ENCODE peak calls at places on chromosomes 4 and X, in ten cellular contexts. J is brain microvascular endothelial cell, U is IMR-90, Q is foreskin keratinocyte, L is astrocyte of the spinal cord, Y is AG10803, V is right lobe of liver, F is colonic mucosa, P is cardiac muscle cell, S is endodermal cell. Z is an unnamed sample.

GRCh38 chr4:173805884-173806283 is 275.9 kb upstream of the HAND2 start:
- DNase-seq in J (no peak), S (no peak), F (no peak), L (no peak), V (no peak), Y (no peak), U (no peak), Q (no peak), P (no peak), Z (no peak)

GRCh38 chr4:7798215-7798995 is 141.3 kb downstream of the AFAP1 start:
- DNase-seq in U (peak; percentile 82), P (no peak), Q (no peak), Y (no peak), F (no peak), S (no peak), L (no peak), V (no peak), J (peak; percentile 47), Z (peak; percentile 6)

GRCh38 chr4:92520563-92520962 is 216.8 kb downstream of the GRID2 start:
- DNase-seq in S (peak; percentile 86), F (no peak), P (no peak), V (no peak), J (no peak), L (no peak), Y (no peak), U (no peak), Q (no peak), Z (no peak)

GRCh38 chr4:4787421-4787820 is 72.0 kb upstream of the MSX1 start:
- DNase-seq in L (no peak), Y (no peak), F (no peak), U (no peak), P (no peak), S (no peak), J (no peak), V (no peak), Q (no peak), Z (no peak)

GRCh38 chr4:185307136-185307950 is 88.4 kb downstream of the LRP2BP start:
- DNase-seq in F (no peak), Q (peak; percentile 97), L (no peak), U (peak; percentile 31), V (no peak), J (peak; percentile 38), S (peak; percentile 78), Y (no peak), P (no peak), Z (no peak)

GRCh38 chrX:155995476-155995875 is 2.0 kb upstream of the IL9R start:
- DNase-seq in Q (no peak), J (no peak), Y (no peak), S (no peak), L (no peak), V (no peak), F (no peak), P (no peak), U (no peak), Z (no peak)

GRCh38 chrX:48957477-48957826 is at the start of gene OTUD5:
- DNase-seq in V (peak; percentile 64), P (no peak), S (no peak), U (no peak), F (no peak), L (no peak), J (no peak), Q (no peak), Y (no peak), Z (peak; percentile 83)

GRCh38 chrX:123899701-123900100 is 39.8 kb downstream of the XIAP start:
- DNase-seq in V (no peak), Q (peak; percentile 28), P (no peak), U (peak; percentile 28), Y (peak; percentile 4), L (no peak), J (no peak), F (no peak), S (no peak), Z (no peak)

GRCh38 chr4:20433101-20433705 is 181.5 kb downstream of the SLIT2 start:
- DNase-seq in S (no peak), P (no peak), Y (no peak), Q (no peak), L (no peak), V (no peak), U (no peak), F (no peak), J (no peak), Z (no peak)

GRCh38 chr4:38138363-38138762 is 178.2 kb downstream of the PTTG2 start:
- DNase-seq in L (no peak), V (no peak), P (no peak), J (no peak), S (no peak), Y (no peak), F (no peak), Q (no peak), U (no peak), Z (no peak)

GRCh38 chr4:38139187-38139586 is 179.0 kb downstream of the PTTG2 start:
- DNase-seq in L (no peak), P (no peak), J (no peak), Q (no peak), Y (no peak), S (no peak), V (no peak), F (no peak), U (no peak), Z (no peak)

GRCh38 chr4:38137080-38137479 is 176.9 kb downstream of the PTTG2 start:
- DNase-seq in J (no peak), L (no peak), P (no peak), Q (no peak), F (no peak), U (no peak), S (no peak), V (no peak), Y (no peak), Z (no peak)

GRCh38 chr4:38135201-38135600 is 175.0 kb downstream of the PTTG2 start:
- DNase-seq in V (no peak), S (no peak), Q (no peak), F (no peak), P (no peak), Y (no peak), J (no peak), L (no peak), U (no peak), Z (no peak)

GRCh38 chr4:38136604-38137003 is 176.4 kb downstream of the PTTG2 start:
- DNase-seq in P (no peak), F (no peak), Y (no peak), Q (no peak), J (no peak), S (no peak), V (no peak), L (no peak), U (no peak), Z (no peak)
- TF ChIP-seq CTCF in P (no peak), F (no peak), Y (no peak), Q (no peak), J (peak; percentile 17), S (peak; percentile 43), V (no peak), L (no peak), U (no peak), Z (no peak)

GRCh38 chrX:28697732-28698131 is 110.5 kb downstream of the IL1RAPL1 start:
- DNase-seq in L (no peak), U (no peak), P (no peak), Y (no peak), Q (no peak), J (no peak), S (no peak), F (no peak), V (no peak), Z (no peak)

DNA sequence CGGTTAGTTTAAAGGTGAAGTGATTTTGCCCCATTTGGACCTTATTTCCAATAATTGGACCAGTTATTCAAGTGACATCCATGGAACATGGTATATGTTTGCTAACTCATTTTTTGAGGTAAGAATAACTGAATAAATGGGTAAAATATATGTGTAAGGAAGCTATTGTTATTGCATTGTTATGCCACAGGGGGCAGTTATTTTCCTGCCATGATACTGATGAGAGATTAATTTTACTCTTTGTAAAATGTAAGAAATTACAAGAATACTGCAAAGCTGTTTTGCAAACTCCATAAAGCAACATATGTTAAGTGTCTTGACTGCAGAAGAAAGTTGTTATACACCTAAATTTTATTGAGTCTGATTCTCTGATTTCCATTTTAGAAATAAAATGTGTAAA is 114.0 kb downstream of the IL1RAPL1 start:
- DNase-seq in V (no peak), F (no peak), L (no peak), U (no peak), S (no peak), P (peak; percentile 0), Q (no peak), Y (no peak), J (no peak), Z (no peak)
- TF ChIP-seq CTCF in V (no peak), F (no peak), L (peak; percentile 18), U (peak; percentile 21), S (peak; percentile 66), P (no peak), Q (peak; percentile 24), Y (no peak), J (no peak), Z (no peak)

GRCh38 chr4:151219938-151220337 is 57.0 kb upstream of the PRSS48 start:
- DNase-seq in V (no peak), Y (no peak), P (no peak), F (no peak), U (no peak), J (no peak), S (no peak), Q (no peak), L (no peak), Z (no peak)
- TF ChIP-seq CTCF in V (no peak), Y (no peak), P (no peak), F (no peak), U (no peak), J (no peak), S (no peak), Q (no peak), L (no peak), Z (no peak)

GRCh38 chr4:26400140-26400539 is 79.3 kb downstream of the RBPJ start:
- DNase-seq in Q (no peak), L (no peak), J (no peak), P (no peak), U (no peak), V (no peak), F (no peak), S (no peak), Y (no peak), Z (no peak)
- TF ChIP-seq CTCF in Q (no peak), L (no peak), J (no peak), P (no peak), U (no peak), V (no peak), F (no peak), S (peak; percentile 22), Y (no peak), Z (no peak)

DNA sequence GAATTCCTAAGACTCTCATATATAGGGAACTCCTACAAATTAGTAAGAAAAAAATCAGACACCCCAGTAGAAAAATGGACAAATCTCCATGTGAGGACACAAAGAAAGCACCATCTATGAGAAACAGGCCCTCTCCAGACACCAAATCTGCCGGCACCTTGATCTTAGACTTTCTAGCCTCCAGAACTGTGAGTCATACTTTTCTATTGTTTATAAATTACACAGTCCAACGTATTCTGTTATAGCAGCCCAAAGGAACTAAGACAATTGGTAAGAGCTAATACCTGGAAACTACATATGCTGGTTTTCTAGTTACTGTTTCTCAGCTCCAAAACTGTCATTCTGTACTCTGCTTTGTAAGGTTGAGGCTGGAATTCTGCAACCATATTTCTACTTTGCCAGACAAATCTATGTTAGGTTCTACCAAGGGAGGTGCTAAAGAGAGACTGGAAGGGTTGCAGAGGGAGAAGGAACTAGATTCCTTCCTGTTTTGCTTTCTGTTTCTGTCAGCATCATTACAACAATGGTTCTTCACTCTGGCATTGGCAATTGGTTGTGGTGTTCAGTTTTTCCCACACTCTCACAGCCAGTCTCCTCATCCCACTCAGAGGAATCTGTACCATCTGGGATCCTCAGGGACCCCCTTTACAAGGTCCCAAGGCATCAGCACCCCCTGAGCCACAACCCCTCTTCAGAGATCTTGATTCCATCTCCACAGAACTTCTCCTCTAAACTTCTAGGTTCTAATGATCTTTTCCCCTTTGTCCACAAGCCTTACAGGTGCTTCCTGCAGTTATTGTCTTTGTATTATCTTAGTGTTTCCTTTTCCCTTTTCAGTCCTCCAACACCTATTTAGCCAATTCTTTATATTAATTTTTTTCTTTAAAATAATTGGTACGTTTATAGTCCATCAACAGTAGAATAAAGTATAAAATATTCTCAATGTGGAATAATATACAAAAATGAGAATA is 35.5 kb upstream of the FAM241A start:
- DNase-seq in Q (peak; percentile 48), U (peak; percentile 44), V (no peak), P (peak; percentile 53), L (peak; percentile 54), Y (no peak), F (no peak), S (no peak), J (peak; percentile 25), Z (no peak)
- TF ChIP-seq CTCF in Q (no peak), U (no peak), V (no peak), P (no peak), L (no peak), Y (no peak), F (no peak), S (no peak), J (no peak), Z (no peak)